ENCODE peak calls at places on chromosomes 4 and X, in ten cellular contexts. V is tibial artery; C is endothelial cell; R is COR-L47; S is omental fat pad; L is kidney; M is posterior vena cava; F is OCI-M1; O is stimulated activated naive CD8-positive, alpha-beta T cell treated with anti-CD3 and anti-CD28 coated beads, Interleukin-15, Interleukin-2, amounts not matched to agents 100 U/mL and 50 U/mL, for 24 hours; W is GM03348. G is an unnamed sample.

GRCh38 chr4:143336828-143337599 is at the start of gene GAB1:
- DNase-seq in V (peak), C (peak), R (peak), S (no peak), L (peak), M (peak), F (peak), O (no peak), W (peak), G (peak)

GRCh38 chr4:110982486-110982885 is 359.6 kb upstream of the PITX2 start:
- DNase-seq in V (no peak), C (no peak), R (no peak), S (no peak), L (no peak), M (no peak), F (no peak), O (no peak), W (peak), G (peak)

GRCh38 chrX:102658551-102658950 is 7.3 kb downstream of the GPRASP1 start:
- DNase-seq in V (no peak), C (no peak), R (no peak), S (no peak), L (no peak), M (no peak), F (no peak), O (no peak), W (peak), G (peak)

GRCh38 chrX:3154386-3154991 is 113.2 kb downstream of the ARSF start:
- DNase-seq in V (no peak), C (no peak), R (no peak), S (no peak), L (no peak), M (no peak), F (no peak), O (no peak), W (no peak), G (no peak)

GRCh38 chr4:183878571-183878970 is 26.5 kb upstream of the STOX2 start:
- DNase-seq in V (no peak), C (no peak), R (no peak), S (no peak), L (no peak), M (no peak), F (no peak), O (no peak), W (no peak), G (no peak)

GRCh38 chr4:766559-767283 is 59.2 kb downstream of the CPLX1 start:
- DNase-seq in V (no peak), C (no peak), R (no peak), S (no peak), L (peak), M (no peak), F (no peak), O (no peak), W (no peak), G (no peak)

GRCh38 chrX:113929004-113929403 is 654.9 kb upstream of the HTR2C start:
- DNase-seq in V (no peak), C (peak), R (no peak), S (no peak), L (no peak), M (no peak), F (peak), O (no peak), W (peak), G (peak)

GRCh38 chr4:110091426-110091825 is 107.0 kb downstream of the ELOVL6 start:
- DNase-seq in V (no peak), C (no peak), R (no peak), S (no peak), L (no peak), M (no peak), F (no peak), O (no peak), W (peak), G (peak)

GRCh38 chrX:45683914-45684313 is 483.2 kb upstream of the DIPK2B start:
- DNase-seq in V (no peak), C (no peak), R (no peak), S (no peak), L (no peak), M (no peak), F (no peak), O (no peak), W (no peak), G (no peak)

GRCh38 chr4:83121246-83121645 is 6.7 kb upstream of the PLAC8 start:
- DNase-seq in V (no peak), C (no peak), R (no peak), S (no peak), L (no peak), M (no peak), F (no peak), O (no peak), W (no peak), G (no peak)

GRCh38 chr4:108355523-108356208 is 186.9 kb upstream of the LEF1 start:
- DNase-seq in V (no peak), C (no peak), R (peak), S (no peak), L (no peak), M (no peak), F (peak), O (no peak), W (no peak), G (no peak)

GRCh38 chr4:54794033-54794432 is 136.3 kb downstream of the KIT start:
- DNase-seq in V (no peak), C (no peak), R (no peak), S (no peak), L (no peak), M (no peak), F (no peak), O (no peak), W (no peak), G (no peak)

GRCh38 chr4:139027771-139028170 is 12.2 kb downstream of the NOCT start:
- DNase-seq in V (no peak), C (no peak), R (no peak), S (no peak), L (no peak), M (no peak), F (no peak), O (no peak), W (peak), G (no peak)

GRCh38 chrX:114272096-114272686 is 311.7 kb upstream of the HTR2C start:
- DNase-seq in V (no peak), C (no peak), R (no peak), S (no peak), L (no peak), M (no peak), F (no peak), O (no peak), W (no peak), G (no peak)

GRCh38 chr4:101028886-101029285 is 318.4 kb downstream of the PPP3CA start:
- DNase-seq in V (no peak), C (no peak), R (no peak), S (no peak), L (no peak), M (no peak), F (no peak), O (no peak), W (no peak), G (no peak)

GRCh38 chr4:40301592-40301991 is 33.5 kb upstream of the CHRNA9 start:
- DNase-seq in V (no peak), C (no peak), R (no peak), S (no peak), L (no peak), M (no peak), F (no peak), O (peak), W (no peak), G (no peak)

GRCh38 chr4:113950207-113950606 is 29.2 kb downstream of the ARSJ start:
- DNase-seq in V (no peak), C (no peak), R (no peak), S (no peak), L (no peak), M (no peak), F (no peak), O (no peak), W (no peak), G (no peak)

GRCh38 chr4:16026155-16026761 is 57.6 kb downstream of the PROM1 start:
- DNase-seq in V (no peak), C (peak), R (peak), S (no peak), L (no peak), M (no peak), F (peak), O (no peak), W (peak), G (peak)

GRCh38 chr4:4430492-4431195 is 43.7 kb downstream of the NSG1 start:
- DNase-seq in V (no peak), C (peak), R (peak), S (no peak), L (no peak), M (peak), F (peak), O (peak), W (peak), G (peak)

GRCh38 chrX:134538316-134538715 is 78.4 kb downstream of the HPRT1 start:
- DNase-seq in V (no peak), C (no peak), R (no peak), S (no peak), L (no peak), M (no peak), F (no peak), O (no peak), W (no peak), G (no peak)

GRCh38 chrX:68807818-68808217 is 21.0 kb upstream of the EFNB1 start:
- DNase-seq in V (no peak), C (peak), R (no peak), S (no peak), L (no peak), M (no peak), F (peak), O (no peak), W (no peak), G (peak)

GRCh38 chrX:462853-463252 is 76.1 kb upstream of the PPP2R3B start:
- DNase-seq in V (no peak), C (no peak), R (no peak), S (no peak), L (peak), M (no peak), F (no peak), O (no peak), W (no peak), G (no peak)

GRCh38 chrX:3384330-3384729 is 37.9 kb upstream of the MXRA5 start:
- DNase-seq in V (no peak), C (no peak), R (no peak), S (no peak), L (no peak), M (no peak), F (no peak), O (no peak), W (peak), G (peak)

GRCh38 chrX:136122207-136122606 is 25.1 kb upstream of the FHL1 start:
- DNase-seq in V (no peak), C (no peak), R (no peak), S (no peak), L (no peak), M (no peak), F (no peak), O (no peak), W (no peak), G (no peak)

GRCh38 chr4:181592221-181592745 is 650.9 kb upstream of the TENM3 start:
- DNase-seq in V (no peak), C (no peak), R (no peak), S (no peak), L (no peak), M (no peak), F (no peak), O (no peak), W (no peak), G (no peak)

GRCh38 chr4:89906787-89907521 is 12.3 kb downstream of the MMRN1 start:
- DNase-seq in V (no peak), C (no peak), R (peak), S (no peak), L (no peak), M (no peak), F (no peak), O (no peak), W (no peak), G (no peak)

GRCh38 chr4:84582988-84583870 is at the start of gene CDS1:
- DNase-seq in V (no peak), C (peak), R (no peak), S (no peak), L (peak), M (peak), F (no peak), O (peak), W (peak), G (peak)

GRCh38 chrX:65407157-65407626 is 127.4 kb downstream of the LAS1L start:
- DNase-seq in V (no peak), C (no peak), R (no peak), S (no peak), L (no peak), M (no peak), F (no peak), O (peak), W (peak), G (peak)

GRCh38 chr4:86924805-86925204 is 10.0 kb upstream of the AFF1 start:
- DNase-seq in V (peak), C (no peak), R (no peak), S (no peak), L (no peak), M (no peak), F (no peak), O (no peak), W (peak), G (peak)

GRCh38 chrX:46447384-46447783 is 97.8 kb downstream of the ZNF674 start:
- DNase-seq in V (no peak), C (no peak), R (no peak), S (no peak), L (no peak), M (no peak), F (no peak), O (no peak), W (no peak), G (peak)

GRCh38 chrX:107716816-107717700 is 58.5 kb downstream of the TSC22D3 start:
- DNase-seq in V (peak), C (peak), R (no peak), S (peak), L (peak), M (peak), F (peak), O (peak), W (peak), G (peak)

GRCh38 chr4:124948976-124949597 is 236.6 kb upstream of the ANKRD50 start:
- DNase-seq in V (no peak), C (no peak), R (no peak), S (no peak), L (no peak), M (no peak), F (no peak), O (no peak), W (peak), G (peak)

GRCh38 chrX:45479196-45479834 is 278.6 kb upstream of the DIPK2B start:
- DNase-seq in V (no peak), C (no peak), R (no peak), S (no peak), L (no peak), M (no peak), F (no peak), O (no peak), W (peak), G (peak)

G was measured in GM23248.